ENCODE peak calls at places on chromosomes 5 and 9, in six cellular contexts. X is foreskin fibroblast, V is uterus, P is endothelial cell, D is HCT116, N is testis. Q is an unnamed sample.

GRCh38 chr5:103927739-103928138 is 365.1 kb upstream of the NUDT12 start:
- DNase-seq in X (no peak), V (no peak), P (no peak), D (no peak), N (no peak), Q (no peak)

GRCh38 chr9:128094950-128095544 is 27.0 kb downstream of the SLC25A25 start:
- DNase-seq in X (no peak), V (no peak), P (no peak), D (no peak), N (no peak), Q (no peak)

GRCh38 chr9:125538092-125538473 is 168.9 kb downstream of the MAPKAP1 start:
- DNase-seq in X (peak; percentile 92), V (no peak), P (no peak), D (peak; percentile 74), N (no peak), Q (no peak)

GRCh38 chr9:113775714-113776113 is 100.4 kb upstream of the ZNF618 start:
- DNase-seq in X (peak; percentile 28), V (no peak), P (no peak), D (no peak), N (no peak), Q (no peak)

GRCh38 chr5:140207250-140207954 is 32.4 kb downstream of the CYSTM1 start:
- DNase-seq in X (no peak), V (no peak), P (no peak), D (no peak), N (no peak), Q (no peak)

GRCh38 chr9:22382331-22382730 is 64.3 kb upstream of the DMRTA1 start:
- DNase-seq in X (no peak), V (no peak), P (no peak), D (no peak), N (no peak), Q (no peak)

GRCh38 chr5:100890514-100891008 is 12.5 kb downstream of the ST8SIA4 start:
- DNase-seq in X (no peak), V (no peak), P (no peak), D (no peak), N (no peak), Q (no peak)

GRCh38 chr5:1174122-1174936 is 27.1 kb upstream of the SLC6A19 start:
- DNase-seq in X (peak; percentile 84), V (peak; percentile 25), P (peak; percentile 74), D (peak; percentile 81), N (peak; percentile 56), Q (peak; percentile 41)

GRCh38 chr5:134004626-134005414 is at the start of gene VDAC1:
- DNase-seq in X (peak; percentile 93), V (peak; percentile 75), P (peak; percentile 79), D (peak; percentile 56), N (peak; percentile 81), Q (peak; percentile 51)

GRCh38 chr9:96327694-96328352 is 25.8 kb upstream of the HSD17B3 start:
- DNase-seq in X (peak; percentile 82), V (peak; percentile 48), P (peak; percentile 55), D (no peak), N (peak; percentile 65), Q (peak; percentile 34)

GRCh38 chr5:133892774-133893173 is 75.7 kb downstream of the C5orf15 start:
- DNase-seq in X (no peak), V (no peak), P (no peak), D (no peak), N (no peak), Q (no peak)

GRCh38 chr9:123396007-123396511 is 40.1 kb downstream of the CRB2 start:
- DNase-seq in X (no peak), V (no peak), P (no peak), D (no peak), N (no peak), Q (no peak)

GRCh38 chr5:3993856-3994473 is 398.3 kb downstream of the IRX1 start:
- DNase-seq in X (no peak), V (no peak), P (no peak), D (no peak), N (no peak), Q (no peak)

GRCh38 chr9:101486693-101487442 is 46.8 kb upstream of the RNF20 start:
- DNase-seq in X (peak; percentile 80), V (peak; percentile 61), P (peak; percentile 61), D (peak; percentile 51), N (peak; percentile 74), Q (no peak)

GRCh38 chr5:168746893-168747640 is 167.9 kb upstream of the PANK3 start:
- DNase-seq in X (no peak), V (no peak), P (no peak), D (no peak), N (no peak), Q (no peak)

GRCh38 chr5:178839319-178839704 is 20.4 kb upstream of the ZNF354B start:
- DNase-seq in X (no peak), V (no peak), P (peak; percentile 43), D (peak; percentile 16), N (peak; percentile 76), Q (peak; percentile 46)

GRCh38 chr9:81848472-81848871 is 79.8 kb upstream of the SPATA31D4 start:
- DNase-seq in X (peak; percentile 53), V (no peak), P (no peak), D (no peak), N (no peak), Q (no peak)
- TF ChIP-seq CTCF in X (peak; percentile 45), V (peak; percentile 57), P (no peak), D (peak; percentile 33), N (peak; percentile 20), Q (no peak)

DNA sequence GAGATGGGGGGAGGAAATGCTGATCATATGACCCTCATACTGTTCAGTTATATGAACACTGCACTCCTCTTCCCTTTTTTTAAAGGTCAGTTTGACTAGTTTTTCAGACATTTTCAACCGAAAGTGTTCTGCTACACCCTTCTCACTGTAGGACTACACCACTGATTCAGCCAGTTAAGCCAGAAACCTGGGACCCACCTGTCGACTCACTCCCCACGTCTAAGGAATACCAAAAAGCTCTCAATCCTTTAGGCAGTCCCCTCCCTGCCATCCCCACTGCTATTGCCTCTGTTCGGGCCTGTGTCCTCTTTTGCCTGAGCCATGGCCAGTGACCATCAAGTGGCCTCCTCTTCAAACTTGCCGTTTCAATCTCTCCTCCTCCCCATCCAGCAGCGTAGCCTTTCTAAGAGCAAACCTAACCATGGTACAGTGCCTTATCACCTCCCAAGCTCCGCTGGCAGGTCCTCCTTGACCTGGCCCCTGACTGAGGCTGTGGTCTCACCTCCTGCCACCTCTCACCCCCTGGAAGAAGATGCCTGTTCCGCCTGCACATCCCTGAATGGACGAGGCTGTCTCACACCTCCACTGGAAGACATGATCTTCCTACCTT is 64.1 kb downstream of the GALNT12 start:
- DNase-seq in X (no peak), V (no peak), P (no peak), D (no peak), N (no peak), Q (no peak)
- TF ChIP-seq CTCF in X (no peak), V (no peak), P (no peak), D (no peak), N (no peak), Q (no peak)

GRCh38 chr9:116589392-116590354 is 97.4 kb upstream of the TRIM32 start:
- DNase-seq in X (peak; percentile 84), V (no peak), P (peak; percentile 41), D (peak; percentile 72), N (peak; percentile 39), Q (no peak)

GRCh38 chr9:116587919-116588318 is 99.2 kb upstream of the TRIM32 start:
- DNase-seq in X (peak; percentile 22), V (no peak), P (no peak), D (no peak), N (no peak), Q (no peak)

GRCh38 chr9:116585896-116586295 is 101.2 kb upstream of the TRIM32 start:
- DNase-seq in X (no peak), V (no peak), P (no peak), D (no peak), N (no peak), Q (no peak)

GRCh38 chr9:116580853-116581252 is 106.3 kb upstream of the TRIM32 start:
- DNase-seq in X (no peak), V (no peak), P (no peak), D (no peak), N (no peak), Q (no peak)

DNA sequence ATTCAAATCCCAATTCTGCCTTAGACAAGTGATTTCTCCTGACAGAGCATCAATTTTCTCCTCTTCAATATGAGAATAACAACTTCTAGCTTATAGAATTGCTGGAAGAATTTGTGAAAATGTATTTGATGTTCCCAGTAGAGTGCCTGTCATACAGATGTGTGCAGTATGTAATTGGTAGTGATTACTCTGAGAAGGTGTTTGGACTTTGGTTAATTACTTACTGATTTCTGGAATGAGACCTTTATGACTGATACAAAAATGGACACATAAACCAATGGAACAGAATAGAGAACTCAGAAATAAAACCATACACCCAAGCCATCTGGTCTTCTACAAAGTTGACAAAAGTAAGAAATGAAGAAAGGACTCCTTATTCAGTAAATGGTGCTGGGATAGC is 101.9 kb upstream of the TRIM32 start:
- DNase-seq in X (no peak), V (no peak), P (no peak), D (no peak), N (no peak), Q (no peak)
- TF ChIP-seq CTCF in X (no peak), V (no peak), P (no peak), D (no peak), N (no peak), Q (no peak)

GRCh38 chr9:36093384-36093783 is 43.1 kb upstream of the GLIPR2 start:
- DNase-seq in X (peak; percentile 60), V (no peak), P (no peak), D (no peak), N (no peak), Q (no peak)

GRCh38 chr9:36088020-36088419 is 48.5 kb upstream of the GLIPR2 start:
- DNase-seq in X (no peak), V (no peak), P (no peak), D (no peak), N (no peak), Q (no peak)

GRCh38 chr9:36092509-36093215 is 43.9 kb upstream of the GLIPR2 start:
- DNase-seq in X (no peak), V (no peak), P (no peak), D (no peak), N (no peak), Q (no peak)

GRCh38 chr9:36091028-36091953 is 45.2 kb upstream of the GLIPR2 start:
- DNase-seq in X (peak; percentile 51), V (peak; percentile 31), P (no peak), D (no peak), N (no peak), Q (no peak)

GRCh38 chr9:36092014-36092413 is 44.5 kb upstream of the GLIPR2 start:
- DNase-seq in X (no peak), V (no peak), P (no peak), D (no peak), N (no peak), Q (no peak)
- TF ChIP-seq CTCF in X (no peak), V (no peak), P (no peak), D (no peak), N (no peak), Q (no peak)

GRCh38 chr5:149229298-149229937 is 42.2 kb upstream of the AFAP1L1 start:
- DNase-seq in X (no peak), V (no peak), P (no peak), D (no peak), N (no peak), Q (no peak)
- TF ChIP-seq CTCF in X (no peak), V (no peak), P (no peak), D (no peak), N (no peak), Q (no peak)